ENCODE peak calls at places on chromosome 5, in six cellular contexts. Q is cardiac muscle cell, C is aorta, M is lower lobe of right lung, I is A549, K is stomach. L is an unnamed sample.
A peak's percentile ranks its signal among the peaks of the same experiment; 100 is the strongest.

GRCh38 chr5:5165541-5166002 is 25.4 kb downstream of the ADAMTS16 start:
- DNase-seq in Q (peak; percentile 2), C (no peak), M (no peak), I (no peak), K (no peak), L (no peak)

GRCh38 chr5:116944171-116944570 is 369.5 kb upstream of the SEMA6A start:
- DNase-seq in Q (peak; percentile 52), C (no peak), M (no peak), I (no peak), K (no peak), L (no peak)

GRCh38 chr5:161719157-161719556 is 33.6 kb downstream of the GABRA6 start:
- DNase-seq in Q (no peak), C (no peak), M (no peak), I (no peak), K (no peak), L (no peak)

GRCh38 chr5:154211611-154212390 is 21.3 kb downstream of the GALNT10 start:
- DNase-seq in Q (peak; percentile 56), C (no peak), M (no peak), I (no peak), K (no peak), L (no peak)

GRCh38 chr5:73654861-73655318 is 28.9 kb downstream of the ARHGEF28 start:
- DNase-seq in Q (no peak), C (no peak), M (no peak), I (no peak), K (no peak), L (no peak)

GRCh38 chr5:40383719-40384651 is 295.7 kb upstream of the PTGER4 start:
- DNase-seq in Q (peak; percentile 64), C (no peak), M (no peak), I (peak; percentile 23), K (no peak), L (no peak)

GRCh38 chr5:16639206-16639605 is 22.4 kb upstream of the RETREG1 start:
- DNase-seq in Q (no peak), C (no peak), M (no peak), I (no peak), K (no peak), L (no peak)

GRCh38 chr5:78627175-78627574 is 21.4 kb downstream of the LHFPL2 start:
- DNase-seq in Q (peak; percentile 67), C (no peak), M (no peak), I (peak; percentile 33), K (no peak), L (no peak)

GRCh38 chr5:68505917-68506860 is 290.6 kb downstream of the PIK3R1 start:
- DNase-seq in Q (peak; percentile 40), C (no peak), M (no peak), I (peak; percentile 56), K (no peak), L (no peak)

GRCh38 chr5:170497311-170498038 is 6.3 kb upstream of the KCNIP1 start:
- DNase-seq in Q (peak; percentile 42), C (no peak), M (no peak), I (no peak), K (no peak), L (no peak)

GRCh38 chr5:115415143-115415491 is 118.7 kb upstream of the CCDC112 start:
- DNase-seq in Q (peak; percentile 89), C (no peak), M (peak; percentile 81), I (peak; percentile 40), K (peak; percentile 70), L (no peak)

GRCh38 chr5:76337949-76338589 is 65.0 kb upstream of the IQGAP2 start:
- DNase-seq in Q (peak; percentile 45), C (no peak), M (no peak), I (peak; percentile 73), K (peak; percentile 69), L (no peak)

GRCh38 chr5:1723957-1724821 is 75.4 kb downstream of the MRPL36 start:
- DNase-seq in Q (no peak), C (peak; percentile 51), M (peak; percentile 22), I (no peak), K (no peak), L (peak; percentile 8)

GRCh38 chr5:147092044-147092443 is 142.8 kb upstream of the STK32A start:
- DNase-seq in Q (no peak), C (no peak), M (no peak), I (no peak), K (no peak), L (no peak)

GRCh38 chr5:174645677-174646076 is 78.7 kb upstream of the MSX2 start:
- DNase-seq in Q (no peak), C (no peak), M (no peak), I (no peak), K (no peak), L (no peak)

GRCh38 chr5:170603578-170604565 is 100.1 kb downstream of the KCNIP1 start:
- DNase-seq in Q (peak; percentile 57), C (peak; percentile 84), M (no peak), I (peak; percentile 58), K (no peak), L (peak; percentile 66)

GRCh38 chr5:80921026-80921425 is 39.1 kb upstream of the RASGRF2 start:
- DNase-seq in Q (no peak), C (no peak), M (no peak), I (no peak), K (no peak), L (no peak)

GRCh38 chr5:102638316-102638715 is 116.8 kb upstream of the PAM start:
- DNase-seq in Q (no peak), C (no peak), M (no peak), I (no peak), K (no peak), L (no peak)

GRCh38 chr5:58135571-58136335 is 324.1 kb downstream of the PLK2 start:
- DNase-seq in Q (no peak), C (no peak), M (no peak), I (no peak), K (no peak), L (no peak)

GRCh38 chr5:62002436-62002835 is 303.6 kb upstream of the KIF2A start:
- DNase-seq in Q (no peak), C (no peak), M (no peak), I (no peak), K (no peak), L (no peak)

GRCh38 chr5:167012281-167013034 is 1279.0 kb upstream of the WWC1 start:
- DNase-seq in Q (no peak), C (no peak), M (no peak), I (no peak), K (no peak), L (no peak)

GRCh38 chr5:89556215-89557009 is 673.4 kb upstream of the MEF2C start:
- DNase-seq in Q (peak; percentile 49), C (no peak), M (no peak), I (peak; percentile 33), K (no peak), L (no peak)

GRCh38 chr5:174750720-174751119 is 26.3 kb downstream of the MSX2 start:
- DNase-seq in Q (peak; percentile 56), C (no peak), M (no peak), I (no peak), K (no peak), L (no peak)

GRCh38 chr5:53030828-53031425 is 41.8 kb downstream of the ITGA2 start:
- DNase-seq in Q (no peak), C (no peak), M (no peak), I (no peak), K (no peak), L (no peak)

GRCh38 chr5:53024535-53024934 is 35.4 kb downstream of the ITGA2 start:
- DNase-seq in Q (no peak), C (no peak), M (no peak), I (no peak), K (no peak), L (no peak)

GRCh38 chr5:53025506-53025905 is 36.4 kb downstream of the ITGA2 start:
- DNase-seq in Q (no peak), C (no peak), M (no peak), I (no peak), K (no peak), L (no peak)

GRCh38 chr5:53029608-53030007 is 40.5 kb downstream of the ITGA2 start:
- DNase-seq in Q (no peak), C (no peak), M (no peak), I (no peak), K (no peak), L (no peak)

GRCh38 chr5:53027913-53028312 is 38.8 kb downstream of the ITGA2 start:
- DNase-seq in Q (peak; percentile 77), C (peak; percentile 82), M (no peak), I (peak; percentile 39), K (peak; percentile 68), L (no peak)
- H3K4me1 ChIP-seq in Q (peaks cover 8% of the 10 kb centered on the region), C (no peaks in the 10 kb centered on the region), M (peaks cover 57% of the 10 kb centered on the region), I (peaks cover 91% of the 10 kb centered on the region), K (peaks cover 28% of the 10 kb centered on the region), L (no peaks in the 10 kb centered on the region)

GRCh38 chr5:6902597-6902996 is 189.4 kb downstream of the TENT4A start:
- DNase-seq in Q (no peak), C (no peak), M (no peak), I (no peak), K (no peak), L (no peak)

GRCh38 chr5:6903934-6904333 is 190.7 kb downstream of the TENT4A start:
- DNase-seq in Q (no peak), C (no peak), M (no peak), I (no peak), K (no peak), L (no peak)

GRCh38 chr5:6905423-6905822 is 192.2 kb downstream of the TENT4A start:
- DNase-seq in Q (no peak), C (no peak), M (no peak), I (no peak), K (no peak), L (no peak)

GRCh38 chr5:6905883-6906282 is 192.7 kb downstream of the TENT4A start:
- DNase-seq in Q (no peak), C (no peak), M (no peak), I (peak; percentile 8), K (no peak), L (no peak)

DNA sequence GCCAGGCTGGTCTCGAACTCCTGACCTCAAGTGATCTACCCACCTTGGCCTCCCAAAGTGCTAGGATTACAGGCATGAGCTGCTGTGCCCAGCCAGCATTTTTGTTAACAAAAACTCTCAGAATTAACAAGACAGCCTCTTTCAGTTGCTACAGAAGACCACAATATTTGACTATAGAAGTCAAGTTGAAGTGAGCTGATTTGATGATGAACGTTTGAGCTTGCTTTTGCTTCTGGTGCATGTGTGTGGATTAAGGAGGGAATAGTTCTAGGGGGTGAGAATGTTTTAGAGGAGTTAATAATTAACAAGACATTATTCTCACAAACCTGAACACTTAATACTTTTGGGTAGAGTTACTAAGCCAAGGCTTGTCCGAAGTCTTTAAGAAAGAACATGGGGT is 191.6 kb downstream of the TENT4A start:
- DNase-seq in Q (no peak), C (no peak), M (no peak), I (no peak), K (no peak), L (no peak)
- H3K9me3 ChIP-seq in Q (no peaks in the 10 kb centered on the region), C (no peaks in the 10 kb centered on the region), M (no peaks in the 10 kb centered on the region), I (no peaks in the 10 kb centered on the region), K (no peaks in the 10 kb centered on the region), L (no peaks in the 10 kb centered on the region)

DNA sequence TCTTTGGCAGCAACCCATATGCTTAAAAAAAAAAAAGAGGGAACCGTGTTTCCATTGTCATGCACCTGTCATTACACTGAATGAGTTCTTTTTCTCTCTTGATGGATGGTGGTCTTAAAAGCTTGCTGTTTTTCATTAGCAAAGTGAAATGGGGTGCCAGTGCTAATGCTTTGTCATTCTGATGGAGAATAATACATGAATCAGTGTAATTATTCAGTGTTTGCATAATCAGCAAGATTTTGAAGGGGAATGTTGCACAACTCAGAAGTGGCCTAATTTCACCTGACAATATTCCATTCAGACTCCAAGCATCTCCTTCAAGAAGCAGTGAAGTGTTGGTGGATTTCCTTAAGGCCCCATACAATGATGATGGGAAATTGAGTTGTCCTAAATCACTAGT is 38.1 kb downstream of the MAP1B start:
- DNase-seq in Q (no peak), C (no peak), M (no peak), I (no peak), K (no peak), L (no peak)
- H3K4me1 ChIP-seq in Q (no peaks in the 10 kb centered on the region), C (peaks cover 38% of the 10 kb centered on the region), M (peaks cover 4% of the 10 kb centered on the region), I (peaks cover 52% of the 10 kb centered on the region), K (peaks cover 65% of the 10 kb centered on the region), L (peaks cover 15% of the 10 kb centered on the region)

GRCh38 chr5:141223112-141223783 is at the start of gene PCDHB14:
- DNase-seq in Q (peak; percentile 27), C (no peak), M (no peak), I (peak; percentile 36), K (no peak), L (no peak)
- H3K9me3 ChIP-seq in Q (no peaks in the 10 kb centered on the region), C (peaks cover 23% of the 10 kb centered on the region), M (peaks cover 78% of the 10 kb centered on the region), I (peaks cover 30% of the 10 kb centered on the region), K (peaks cover 27% of the 10 kb centered on the region), L (peaks cover 19% of the 10 kb centered on the region)